ENCODE peak calls at places on chromosomes 16 and 17, in ten cellular contexts. I, T, X, O, N, L, J, P, E and M are unnamed samples.
A peak's percentile ranks its signal among the peaks of the same experiment; 100 is the strongest.

GRCh38 chr17:55426851-55427586 is 5.4 kb upstream of the MMD start:
- DNase-seq in I (no peak), T (no peak), X (no peak), O (peak; percentile 58), N (no peak), L (no peak), J (no peak), P (no peak), E (peak; percentile 85), M (no peak)

GRCh38 chr16:67244387-67245188 is 2.7 kb downstream of the FHOD1 start:
- DNase-seq in I (no peak), T (peak; percentile 66), X (peak; percentile 83), O (peak; percentile 87), N (peak; percentile 79), L (peak; percentile 79), J (no peak), P (peak; percentile 89), E (peak; percentile 98), M (peak; percentile 90)

GRCh38 chr17:40963838-40964237 is 2.9 kb downstream of the KRT39 start:
- DNase-seq in I (no peak), T (no peak), X (no peak), O (no peak), N (no peak), L (no peak), J (no peak), P (no peak), E (peak; percentile 45), M (no peak)

GRCh38 chr17:45334231-45334630 is 17.4 kb upstream of the MAP3K14 start:
- DNase-seq in I (no peak), T (no peak), X (no peak), O (no peak), N (no peak), L (no peak), J (no peak), P (no peak), E (no peak), M (no peak)

GRCh38 chr16:23508589-23509440 is 1.5 kb downstream of the GGA2 start:
- DNase-seq in I (peak; percentile 27), T (no peak), X (no peak), O (no peak), N (no peak), L (peak; percentile 11), J (no peak), P (no peak), E (peak; percentile 54), M (no peak)

GRCh38 chr17:44222112-44222869 is 2.8 kb upstream of the UBTF start:
- DNase-seq in I (no peak), T (no peak), X (peak; percentile 29), O (peak; percentile 66), N (peak; percentile 84), L (peak; percentile 63), J (no peak), P (peak; percentile 84), E (peak; percentile 89), M (peak; percentile 69)

GRCh38 chr16:88487920-88488842 is 35.1 kb downstream of the ZFPM1 start:
- DNase-seq in I (no peak), T (no peak), X (no peak), O (no peak), N (no peak), L (no peak), J (no peak), P (no peak), E (no peak), M (no peak)

GRCh38 chr17:32142857-32143524 is 689 bp downstream of the RHOT1 start:
- DNase-seq in I (no peak), T (no peak), X (no peak), O (peak; percentile 76), N (peak; percentile 31), L (peak; percentile 70), J (no peak), P (peak; percentile 90), E (peak; percentile 68), M (peak; percentile 69)

GRCh38 chr17:4573682-4574081 is 10.6 kb upstream of the SMTNL2 start:
- DNase-seq in I (no peak), T (no peak), X (peak; percentile 36), O (no peak), N (no peak), L (no peak), J (no peak), P (no peak), E (peak; percentile 38), M (no peak)

GRCh38 chr17:79338589-79338988 is 264.0 kb downstream of the ENGASE start:
- DNase-seq in I (peak; percentile 20), T (no peak), X (no peak), O (peak; percentile 9), N (no peak), L (peak; percentile 6), J (no peak), P (no peak), E (peak; percentile 53), M (peak; percentile 19)

GRCh38 chr17:6070895-6071511 is 824 bp downstream of the WSCD1 start:
- DNase-seq in I (no peak), T (no peak), X (no peak), O (no peak), N (no peak), L (no peak), J (no peak), P (no peak), E (no peak), M (no peak)

GRCh38 chr17:80791758-80792284 is 199.8 kb upstream of the CHMP6 start:
- DNase-seq in I (no peak), T (peak; percentile 50), X (peak; percentile 34), O (peak; percentile 100), N (peak; percentile 27), L (peak; percentile 94), J (peak; percentile 92), P (no peak), E (peak; percentile 97), M (peak; percentile 98)

GRCh38 chr16:27355610-27356009 is 41.8 kb downstream of the IL4R start:
- DNase-seq in I (peak; percentile 43), T (no peak), X (peak; percentile 16), O (peak; percentile 22), N (no peak), L (no peak), J (no peak), P (peak; percentile 64), E (peak; percentile 61), M (peak; percentile 58)

GRCh38 chr17:31394544-31394943 is 3.1 kb downstream of the RAB11FIP4 start:
- DNase-seq in I (no peak), T (no peak), X (no peak), O (peak; percentile 77), N (no peak), L (peak; percentile 49), J (no peak), P (no peak), E (peak; percentile 77), M (peak; percentile 53)

GRCh38 chr16:81483064-81483969 is 38.7 kb downstream of the CMIP start:
- DNase-seq in I (no peak), T (no peak), X (no peak), O (peak; percentile 67), N (no peak), L (no peak), J (no peak), P (no peak), E (peak; percentile 22), M (no peak)
- H3K4me3 ChIP-seq in I (no peak overlapping the region), T (no peak overlapping the region), X (no peak overlapping the region), O (no peak overlapping the region), N (no peak overlapping the region), L (no peak overlapping the region), J (no peak overlapping the region), P (no peak overlapping the region), E (no peak overlapping the region), M (no peak overlapping the region)

DNA sequence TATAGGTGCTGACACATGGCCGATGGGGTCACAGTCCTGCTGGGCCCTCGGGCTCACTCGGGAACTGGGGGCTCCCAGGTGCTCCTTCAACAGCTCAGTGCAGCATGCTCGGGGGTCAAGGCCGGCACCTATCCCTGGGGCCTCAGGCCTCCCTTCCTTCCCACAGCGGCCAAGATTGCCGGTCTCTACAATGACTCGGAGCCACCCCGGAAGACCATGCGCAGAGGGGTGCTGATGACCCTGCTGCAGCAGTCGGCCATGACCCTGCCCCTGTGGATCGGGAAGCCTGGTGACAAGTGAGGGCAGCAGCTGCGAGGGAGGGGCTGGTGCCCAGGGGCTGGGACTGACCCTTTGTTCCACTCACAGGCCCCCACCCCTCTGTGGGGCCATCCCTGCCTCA is 6.9 kb downstream of the SULT1A2 start:
- DNase-seq in I (no peak), T (no peak), X (no peak), O (no peak), N (no peak), L (no peak), J (no peak), P (no peak), E (no peak), M (no peak)
- H3K36me3 ChIP-seq in I (peaks cover 75% of the 10 kb centered on the region), T (peaks cover 47% of the 10 kb centered on the region), X (peaks cover 62% of the 10 kb centered on the region), O (peaks cover 21% of the 10 kb centered on the region), N (peaks cover 69% of the 10 kb centered on the region), L (peaks cover 5% of the 10 kb centered on the region), J (no peaks in the 10 kb centered on the region), P (peaks cover 79% of the 10 kb centered on the region), E (no peaks in the 10 kb centered on the region), M (peaks cover 12% of the 10 kb centered on the region)

GRCh38 chr17:38735161-38735997 is 5.2 kb downstream of the CISD3 start:
- DNase-seq in I (no peak), T (no peak), X (peak; percentile 41), O (no peak), N (peak; percentile 68), L (no peak), J (no peak), P (peak; percentile 74), E (peak; percentile 50), M (peak; percentile 54)
- H3K9me3 ChIP-seq in I (no peaks in the 10 kb centered on the region), T (no peaks in the 10 kb centered on the region), X (no peaks in the 10 kb centered on the region), O (no peaks in the 10 kb centered on the region), N (no peaks in the 10 kb centered on the region), L (no peaks in the 10 kb centered on the region), J (no peaks in the 10 kb centered on the region), P (no peaks in the 10 kb centered on the region), E (no peaks in the 10 kb centered on the region), M (no peaks in the 10 kb centered on the region)

GRCh38 chr16:81779540-81780320 is 639 bp downstream of the PLCG2 start:
- DNase-seq in I (no peak), T (no peak), X (no peak), O (no peak), N (peak; percentile 66), L (no peak), J (no peak), P (peak; percentile 76), E (peak; percentile 16), M (no peak)

GRCh38 chr16:81784042-81784785 is 5.1 kb downstream of the PLCG2 start:
- DNase-seq in I (no peak), T (no peak), X (no peak), O (no peak), N (no peak), L (no peak), J (no peak), P (no peak), E (no peak), M (no peak)

GRCh38 chr16:81778231-81778630 is 860 bp upstream of the PLCG2 start:
- DNase-seq in I (no peak), T (no peak), X (no peak), O (no peak), N (no peak), L (no peak), J (no peak), P (no peak), E (no peak), M (no peak)

GRCh38 chr16:81778861-81779539 is at the start of gene PLCG2:
- DNase-seq in I (peak; percentile 35), T (no peak), X (peak; percentile 29), O (no peak), N (peak; percentile 84), L (no peak), J (no peak), P (peak; percentile 89), E (peak; percentile 61), M (peak; percentile 51)

DNA sequence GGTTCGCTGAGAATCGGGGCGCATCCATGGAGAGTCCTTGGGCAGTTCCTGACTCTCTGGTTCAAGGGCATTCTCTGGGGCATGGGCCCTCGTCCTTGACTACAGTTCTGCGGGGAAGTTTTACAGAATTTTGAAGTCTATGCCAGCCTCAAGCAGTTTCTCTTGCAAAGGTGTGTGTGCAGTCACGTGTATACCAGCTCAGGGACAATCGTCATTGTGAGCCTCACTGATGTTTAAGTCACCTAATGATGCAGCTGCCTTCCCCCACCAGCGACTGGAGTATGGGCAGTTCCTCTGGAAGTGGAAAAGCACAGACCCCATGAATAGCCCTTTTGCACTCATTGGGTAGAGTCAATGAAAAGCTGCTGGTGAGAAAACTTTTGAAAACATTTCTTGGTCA is 1.3 kb downstream of the PLCG2 start:
- DNase-seq in I (no peak), T (no peak), X (no peak), O (no peak), N (peak; percentile 64), L (no peak), J (no peak), P (no peak), E (no peak), M (no peak)
- H3K4me3 ChIP-seq in I (peak overlapping the region; percentile 79), T (no peak overlapping the region), X (no peak overlapping the region), O (no peak overlapping the region), N (peak overlapping the region; percentile 88), L (no peak overlapping the region), J (no peak overlapping the region), P (peak overlapping the region; percentile 73), E (no peak overlapping the region), M (no peak overlapping the region)